ENCODE peak calls at places on chromosomes 4 and X, in nine cellular contexts. D, R, L, S, E, W, M, C and O are unnamed samples.

GRCh38 chr4:163048447-163048846 is 118.2 kb downstream of the NAF1 start:
- DNase-seq in D (no peak), R (no peak), L (no peak), S (no peak), E (no peak), W (peak), M (no peak), C (peak), O (no peak)

GRCh38 chr4:113639311-113639710 is 122.2 kb downstream of the CAMK2D start:
- DNase-seq in D (no peak), R (no peak), L (no peak), S (no peak), E (no peak), W (no peak), M (peak), C (no peak), O (no peak)

GRCh38 chr4:185394568-185395254 is 1.0 kb downstream of the LRP2BP start:
- DNase-seq in D (no peak), R (no peak), L (no peak), S (peak), E (no peak), W (no peak), M (no peak), C (no peak), O (no peak)

GRCh38 chrX:42691196-42691595 is 86.8 kb downstream of the PPP1R2C start:
- DNase-seq in D (no peak), R (no peak), L (no peak), S (no peak), E (no peak), W (no peak), M (no peak), C (no peak), O (no peak)

GRCh38 chr4:3413675-3414420 is 27.9 kb upstream of the HGFAC start:
- DNase-seq in D (no peak), R (no peak), L (no peak), S (no peak), E (no peak), W (no peak), M (peak), C (no peak), O (no peak)

GRCh38 chr4:165204462-165204830 is 2.9 kb upstream of the KLHL2 start:
- DNase-seq in D (no peak), R (no peak), L (no peak), S (peak), E (no peak), W (peak), M (no peak), C (no peak), O (no peak)

GRCh38 chr4:14096406-14096965 is 469.0 kb upstream of the BOD1L1 start:
- DNase-seq in D (no peak), R (no peak), L (no peak), S (no peak), E (no peak), W (no peak), M (no peak), C (no peak), O (no peak)

GRCh38 chr4:108118505-108118904 is 50.2 kb downstream of the LEF1 start:
- DNase-seq in D (no peak), R (no peak), L (no peak), S (no peak), E (no peak), W (peak), M (no peak), C (no peak), O (no peak)

GRCh38 chr4:52983563-52984303 is 121.6 kb downstream of the RASL11B start:
- DNase-seq in D (no peak), R (no peak), L (peak), S (peak), E (peak), W (peak), M (no peak), C (peak), O (peak)

GRCh38 chrX:22950278-22951266 is 49.2 kb upstream of the DDX53 start:
- DNase-seq in D (no peak), R (no peak), L (no peak), S (no peak), E (no peak), W (no peak), M (no peak), C (no peak), O (no peak)

GRCh38 chr4:110484767-110485166 is 8.8 kb downstream of the ENPEP start:
- DNase-seq in D (no peak), R (no peak), L (no peak), S (no peak), E (no peak), W (no peak), M (no peak), C (no peak), O (no peak)

GRCh38 chrX:31091819-31092218 is 20.0 kb upstream of the FTHL17 start:
- DNase-seq in D (no peak), R (no peak), L (no peak), S (no peak), E (no peak), W (no peak), M (no peak), C (no peak), O (no peak)

GRCh38 chrX:70166601-70167590 is 10.4 kb upstream of the DGAT2L6 start:
- DNase-seq in D (no peak), R (no peak), L (no peak), S (no peak), E (no peak), W (no peak), M (no peak), C (no peak), O (no peak)

GRCh38 chr4:40601641-40602040 is 28.0 kb downstream of the RBM47 start:
- DNase-seq in D (no peak), R (no peak), L (no peak), S (no peak), E (peak), W (no peak), M (no peak), C (no peak), O (peak)

GRCh38 chr4:25457053-25457715 is 80.1 kb downstream of the ANAPC4 start:
- DNase-seq in D (no peak), R (no peak), L (peak), S (no peak), E (no peak), W (no peak), M (no peak), C (no peak), O (no peak)

GRCh38 chr4:183888564-183888963 is 16.5 kb upstream of the STOX2 start:
- DNase-seq in D (no peak), R (no peak), L (no peak), S (no peak), E (no peak), W (no peak), M (no peak), C (no peak), O (no peak)

GRCh38 chrX:40423299-40423698 is 157.5 kb upstream of the ATP6AP2 start:
- DNase-seq in D (no peak), R (no peak), L (no peak), S (no peak), E (no peak), W (no peak), M (no peak), C (no peak), O (no peak)

GRCh38 chrX:84188320-84188834 is 378 bp upstream of the RPS6KA6 start:
- DNase-seq in D (peak), R (no peak), L (peak), S (no peak), E (no peak), W (no peak), M (peak), C (peak), O (no peak)

GRCh38 chr4:145618210-145618911 is 824 bp upstream of the MMAA start:
- DNase-seq in D (no peak), R (no peak), L (no peak), S (no peak), E (no peak), W (peak), M (no peak), C (no peak), O (no peak)

GRCh38 chrX:10173331-10173900 is 16.6 kb downstream of the CLCN4 start:
- DNase-seq in D (no peak), R (no peak), L (peak), S (no peak), E (no peak), W (no peak), M (no peak), C (peak), O (no peak)

GRCh38 chrX:13216139-13216538 is 103.7 kb downstream of the ATXN3L start:
- DNase-seq in D (no peak), R (no peak), L (peak), S (no peak), E (no peak), W (no peak), M (no peak), C (no peak), O (no peak)

GRCh38 chr4:184355857-184356256 is 118.5 kb downstream of the IRF2 start:
- DNase-seq in D (no peak), R (no peak), L (no peak), S (no peak), E (no peak), W (no peak), M (no peak), C (no peak), O (no peak)

GRCh38 chr4:113371061-113371460 is 321.6 kb downstream of the ANK2 start:
- DNase-seq in D (no peak), R (no peak), L (no peak), S (no peak), E (no peak), W (no peak), M (no peak), C (no peak), O (no peak)

GRCh38 chr4:3745886-3746656 is 20.1 kb upstream of the ADRA2C start:
- DNase-seq in D (no peak), R (no peak), L (no peak), S (no peak), E (no peak), W (no peak), M (no peak), C (no peak), O (no peak)

GRCh38 chrX:121755541-121755940 is 708.1 kb downstream of the GLUD2 start:
- DNase-seq in D (no peak), R (no peak), L (no peak), S (no peak), E (peak), W (no peak), M (no peak), C (no peak), O (peak)

GRCh38 chr4:106114284-106114683 is 201.7 kb downstream of the TBCK start:
- DNase-seq in D (no peak), R (no peak), L (no peak), S (no peak), E (no peak), W (no peak), M (no peak), C (peak), O (no peak)

GRCh38 chr4:87657525-87657924 is 7.4 kb downstream of the DMP1 start:
- DNase-seq in D (no peak), R (no peak), L (no peak), S (no peak), E (no peak), W (no peak), M (no peak), C (no peak), O (no peak)

GRCh38 chrX:2642146-2642545 is 48.9 kb upstream of the CD99 start:
- DNase-seq in D (no peak), R (no peak), L (no peak), S (no peak), E (no peak), W (no peak), M (no peak), C (no peak), O (no peak)